ENCODE peak calls at places on chromosomes 1 and 21, in ten cellular contexts. U is Peyer's patch; F is endothelial cell of umbilical vein; X is breast epithelium; E is NT2/D1; A is aorta; O is HCT116; Y is CD8-positive, alpha-beta T cell; Z is BE2C; H is GM23338. G is an unnamed sample. For H3K4me1, the result is how much of the 10 kb centered on the place peaks cover.

GRCh38 chr1:72285074-72285425 is 2.7 kb upstream of the NEGR1 start:
- DNase-seq in U (no peak), F (no peak), X (no peak), E (no peak), A (no peak), O (no peak), Y (no peak), Z (no peak), H (no peak), G (no peak)

GRCh38 chr1:183783896-183784637 is 20.9 kb upstream of the RGL1 start:
- DNase-seq in U (no peak), F (peak), X (peak), E (no peak), A (peak), O (no peak), Y (no peak), Z (peak), H (no peak), G (no peak)

GRCh38 chr1:246679211-246680177 is 44.7 kb upstream of the SCCPDH start:
- DNase-seq in U (no peak), F (peak), X (no peak), E (no peak), A (no peak), O (no peak), Y (no peak), Z (peak), H (no peak), G (no peak)

GRCh38 chr1:198449727-198450433 is 90.6 kb downstream of the ATP6V1G3 start:
- DNase-seq in U (no peak), F (peak), X (no peak), E (no peak), A (no peak), O (no peak), Y (no peak), Z (no peak), H (no peak), G (no peak)

GRCh38 chr1:40232444-40232843 is 15.3 kb upstream of the TMCO2 start:
- DNase-seq in U (peak), F (no peak), X (no peak), E (no peak), A (no peak), O (no peak), Y (no peak), Z (peak), H (no peak), G (no peak)

GRCh38 chr1:232634086-232634485 is 4.2 kb upstream of the SIPA1L2 start:
- DNase-seq in U (no peak), F (no peak), X (peak), E (no peak), A (peak), O (no peak), Y (no peak), Z (no peak), H (no peak), G (no peak)

GRCh38 chr1:44630116-44630515 is 44.2 kb downstream of the TMEM53 start:
- DNase-seq in U (no peak), F (no peak), X (no peak), E (no peak), A (no peak), O (no peak), Y (no peak), Z (no peak), H (no peak), G (no peak)

GRCh38 chr1:221963742-221964141 is 221.9 kb upstream of the DUSP10 start:
- DNase-seq in U (no peak), F (no peak), X (no peak), E (no peak), A (no peak), O (no peak), Y (no peak), Z (no peak), H (no peak), G (no peak)

DNA sequence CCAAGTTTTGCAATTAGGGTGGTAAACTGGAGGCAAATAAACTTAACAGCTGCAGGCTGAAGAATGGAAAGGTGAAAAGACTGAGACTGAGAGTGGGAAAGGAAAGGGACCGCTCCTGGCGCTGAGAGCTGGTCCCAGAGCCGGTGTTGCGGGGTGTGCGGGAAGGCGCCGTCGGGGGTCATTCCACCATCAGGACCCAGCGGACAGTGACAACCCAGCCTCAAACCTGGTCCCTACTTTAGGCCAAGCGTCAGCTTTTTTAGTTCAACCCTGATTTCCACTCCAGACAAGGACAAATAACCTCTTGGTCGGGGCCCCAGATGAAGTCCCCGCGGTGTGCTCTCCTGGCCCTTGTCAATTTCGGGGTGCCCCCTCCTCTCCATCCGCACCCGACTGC is 145.8 kb upstream of the ETS2 start:
- DNase-seq in U (no peak), F (no peak), X (no peak), E (no peak), A (no peak), O (no peak), Y (no peak), Z (no peak), H (peak), G (no peak)
- H3K4me3 ChIP-seq in U (peak), F (no peak), X (no peak), E (peak), A (peak), O (no peak), Y (no peak), Z (no peak), H (peak), G (no peak)

DNA sequence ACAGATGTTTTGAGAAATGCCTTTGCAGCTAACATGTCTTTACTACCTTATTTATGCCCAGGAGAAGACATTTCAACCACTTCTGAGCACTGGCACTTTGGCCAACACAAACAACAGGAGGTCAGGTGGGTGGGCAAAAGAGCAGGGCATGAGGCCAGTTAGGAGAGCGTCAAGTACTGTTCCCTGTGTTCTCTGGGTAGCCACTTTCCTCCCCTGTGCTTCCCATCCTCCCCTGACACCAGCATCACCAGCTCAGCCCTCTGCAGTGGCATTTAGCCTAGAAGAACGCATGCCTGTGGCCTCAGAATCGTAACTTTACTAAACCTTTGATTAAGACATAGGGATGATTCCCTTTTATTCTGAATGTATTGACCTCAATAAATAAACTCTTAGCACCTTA is 18.3 kb downstream of the BTG2 start:
- DNase-seq in U (no peak), F (no peak), X (no peak), E (no peak), A (no peak), O (no peak), Y (no peak), Z (no peak), H (no peak), G (no peak)
- H3K4me1 ChIP-seq in U (under half), F (under half), X (under half), E (under half), A (under half), O (under half), Y (half or more), Z (half or more), H (under half), G (under half)

DNA sequence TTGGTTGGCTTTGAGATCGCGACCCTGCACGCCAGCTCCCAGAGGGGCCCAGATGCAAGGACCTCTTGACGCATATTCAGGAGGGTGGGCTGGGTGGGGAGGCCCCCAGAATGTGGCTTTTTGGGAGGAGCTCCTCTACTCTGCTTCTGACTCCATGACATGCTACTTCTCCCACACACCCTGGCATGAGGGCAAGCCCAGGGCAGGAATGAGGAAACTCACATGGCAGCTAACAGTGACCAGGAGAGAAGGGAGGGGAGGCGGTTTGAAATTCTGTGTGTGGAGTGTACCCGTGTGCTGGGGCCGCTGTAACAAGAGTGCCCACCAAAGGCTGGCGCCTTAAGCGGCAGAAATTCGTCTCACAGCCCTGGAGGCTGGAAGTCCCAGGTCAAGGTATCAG is 61.3 kb upstream of the GPR153 start:
- DNase-seq in U (no peak), F (no peak), X (no peak), E (no peak), A (no peak), O (no peak), Y (no peak), Z (no peak), H (no peak), G (no peak)
- H3K4me3 ChIP-seq in U (no peak), F (no peak), X (no peak), E (no peak), A (no peak), O (no peak), Y (no peak), Z (no peak), H (no peak), G (no peak)

DNA sequence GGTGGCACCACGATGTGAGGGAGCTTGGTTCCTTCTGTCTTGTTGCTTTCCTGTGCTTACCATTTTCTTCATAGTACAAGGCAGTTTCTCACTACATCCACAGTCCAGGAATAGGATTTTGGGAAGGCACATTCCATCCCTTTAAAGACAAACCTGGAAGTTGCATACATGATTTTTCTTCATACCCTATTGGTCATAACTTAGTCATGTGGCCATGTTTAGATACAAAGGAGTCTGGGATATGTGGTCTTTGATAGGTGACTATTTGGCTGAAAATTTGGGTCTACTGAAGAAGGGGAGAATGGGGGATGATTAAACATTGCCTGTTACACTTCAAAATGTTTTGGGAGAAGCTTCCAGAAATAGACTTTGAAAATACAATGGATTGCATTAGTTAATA is 7.0 kb downstream of the DYRK1A start:
- DNase-seq in U (no peak), F (no peak), X (no peak), E (no peak), A (no peak), O (no peak), Y (no peak), Z (no peak), H (no peak), G (no peak)
- H3K4me1 ChIP-seq in U (under half), F (half or more), X (under half), E (under half), A (under half), O (under half), Y (half or more), Z (under half), H (under half), G (under half)

DNA sequence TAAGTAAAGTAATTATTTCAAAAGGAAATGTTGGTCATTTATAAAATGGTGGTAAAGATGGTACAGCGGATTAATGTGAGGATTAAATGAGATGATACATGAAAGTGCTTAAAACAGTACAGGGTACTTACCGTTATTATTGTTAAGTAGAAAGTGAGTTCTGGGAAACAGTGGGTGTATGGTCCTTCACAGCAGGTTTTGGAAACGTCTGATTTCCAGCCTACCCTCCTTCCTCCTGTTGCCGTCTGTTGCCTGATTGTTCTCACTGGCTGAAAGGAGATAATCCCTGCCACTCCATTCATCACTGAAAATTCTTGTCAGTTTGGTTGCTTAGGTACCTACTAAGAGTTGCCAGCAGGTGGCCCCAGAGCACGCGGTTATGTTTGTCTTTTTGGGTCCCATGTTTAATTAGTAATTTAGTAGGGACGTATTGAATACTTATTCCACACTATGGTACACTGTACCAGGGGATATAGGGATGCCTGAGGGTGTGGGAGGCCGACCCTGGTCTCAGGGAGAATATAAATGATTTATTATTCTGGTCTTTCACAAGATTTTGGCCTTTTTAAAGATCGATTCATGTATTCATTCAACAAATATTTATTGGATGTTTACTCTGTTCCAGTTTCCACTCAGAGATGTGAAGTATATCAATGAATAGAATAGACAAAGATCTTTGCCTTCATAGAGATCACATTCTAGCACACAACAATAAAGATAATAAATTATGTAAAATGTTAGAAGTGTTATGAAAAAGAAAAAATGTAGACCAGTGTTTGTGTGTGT is 30.8 kb upstream of the RPTN start:
- DNase-seq in U (peak), F (peak), X (peak), E (peak), A (peak), O (peak), Y (peak), Z (peak), H (peak), G (peak)
- H3K4me3 ChIP-seq in U (peak), F (peak), X (peak), E (peak), A (no peak), O (no peak), Y (peak), Z (no peak), H (no peak), G (no peak)